ENCODE peak calls at places on chromosomes 1 and 21, in eight cellular contexts. One of them, this sample, is unnamed. For H3K27me3, the result is how much of the 10 kb centered on the place peaks cover.

GRCh38 chr1:239563680-239564079 is 177.3 kb downstream of the CHRM3 start:
- DNase-seq in HL-60: no peak
- DNase-seq in sigmoid colon: no peak
- DNase-seq in suprapubic skin: no peak
- DNase-seq in GM23338: no peak
- DNase-seq in spleen: no peak
- DNase-seq in vagina: no peak
- DNase-seq in stomach: no peak
- DNase-seq in this sample: no peak

GRCh38 chr1:174217787-174218574 is 58.7 kb downstream of the RABGAP1L start:
- DNase-seq in HL-60: no peak
- DNase-seq in sigmoid colon: no peak
- DNase-seq in suprapubic skin: no peak
- DNase-seq in GM23338: peak
- DNase-seq in spleen: no peak
- DNase-seq in vagina: no peak
- DNase-seq in stomach: no peak
- DNase-seq in this sample: no peak

GRCh38 chr21:42561742-42562141 is 48.1 kb downstream of the SLC37A1 start:
- DNase-seq in HL-60: no peak
- DNase-seq in sigmoid colon: peak
- DNase-seq in suprapubic skin: peak
- DNase-seq in GM23338: no peak
- DNase-seq in spleen: peak
- DNase-seq in vagina: no peak
- DNase-seq in stomach: no peak
- DNase-seq in this sample: peak

GRCh38 chr1:241352401-241352800 is 4.6 kb downstream of the RGS7 start:
- DNase-seq in HL-60: no peak
- DNase-seq in sigmoid colon: no peak
- DNase-seq in suprapubic skin: no peak
- DNase-seq in GM23338: no peak
- DNase-seq in spleen: no peak
- DNase-seq in vagina: no peak
- DNase-seq in stomach: no peak
- DNase-seq in this sample: no peak

GRCh38 chr21:33199516-33200217 is 30.1 kb upstream of the IFNAR2 start:
- DNase-seq in HL-60: peak
- DNase-seq in sigmoid colon: peak
- DNase-seq in suprapubic skin: peak
- DNase-seq in GM23338: peak
- DNase-seq in spleen: no peak
- DNase-seq in vagina: no peak
- DNase-seq in stomach: peak
- DNase-seq in this sample: peak

GRCh38 chr1:178238722-178239510 is 145.0 kb downstream of the RASAL2 start:
- DNase-seq in HL-60: peak
- DNase-seq in sigmoid colon: no peak
- DNase-seq in suprapubic skin: no peak
- DNase-seq in GM23338: no peak
- DNase-seq in spleen: no peak
- DNase-seq in vagina: no peak
- DNase-seq in stomach: no peak
- DNase-seq in this sample: no peak

GRCh38 chr1:195941314-195941713 is 666.9 kb downstream of the KCNT2 start:
- DNase-seq in HL-60: no peak
- DNase-seq in sigmoid colon: no peak
- DNase-seq in suprapubic skin: no peak
- DNase-seq in GM23338: no peak
- DNase-seq in spleen: no peak
- DNase-seq in vagina: no peak
- DNase-seq in stomach: no peak
- DNase-seq in this sample: no peak

GRCh38 chr1:228095938-228096337 is 7.2 kb downstream of the C1orf35 start:
- DNase-seq in HL-60: no peak
- DNase-seq in sigmoid colon: peak
- DNase-seq in suprapubic skin: peak
- DNase-seq in GM23338: no peak
- DNase-seq in spleen: peak
- DNase-seq in vagina: no peak
- DNase-seq in stomach: no peak
- DNase-seq in this sample: no peak

GRCh38 chr1:98077691-98078090 is 156.9 kb upstream of the DPYD start:
- DNase-seq in HL-60: no peak
- DNase-seq in sigmoid colon: no peak
- DNase-seq in suprapubic skin: no peak
- DNase-seq in GM23338: no peak
- DNase-seq in spleen: no peak
- DNase-seq in vagina: no peak
- DNase-seq in stomach: no peak
- DNase-seq in this sample: no peak

GRCh38 chr21:37710555-37711293 is 205.5 kb downstream of the KCNJ6 start:
- DNase-seq in HL-60: no peak
- DNase-seq in sigmoid colon: no peak
- DNase-seq in suprapubic skin: no peak
- DNase-seq in GM23338: no peak
- DNase-seq in spleen: no peak
- DNase-seq in vagina: no peak
- DNase-seq in stomach: no peak
- DNase-seq in this sample: no peak

DNA sequence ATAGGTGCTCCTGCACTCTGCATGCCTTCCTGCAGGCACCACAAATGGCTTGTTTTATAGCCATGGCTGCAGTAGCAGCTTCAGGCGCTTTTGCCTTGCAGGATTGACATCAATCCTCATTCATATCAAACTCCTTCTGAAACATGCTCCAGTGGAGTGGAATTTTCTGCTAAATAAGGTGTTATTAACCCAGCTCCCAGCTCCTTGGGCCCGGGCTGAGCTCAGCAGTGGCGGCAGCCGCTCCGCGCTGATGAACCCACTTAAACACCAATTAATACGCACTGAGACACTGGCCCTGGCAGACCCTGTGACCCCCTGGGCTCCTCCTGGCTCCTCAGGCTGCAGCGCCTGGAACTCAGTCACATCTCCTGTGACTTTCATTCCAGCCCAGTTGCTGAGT is 137.3 kb upstream of the GRIK3 start:
- DNase-seq in HL-60: no peak
- DNase-seq in sigmoid colon: no peak
- DNase-seq in suprapubic skin: no peak
- DNase-seq in GM23338: no peak
- DNase-seq in spleen: no peak
- DNase-seq in vagina: peak
- DNase-seq in stomach: no peak
- DNase-seq in this sample: no peak
- H3K4me3 ChIP-seq in HL-60: no peak
- H3K4me3 ChIP-seq in sigmoid colon: no peak
- H3K4me3 ChIP-seq in suprapubic skin: no peak
- H3K4me3 ChIP-seq in GM23338: no peak
- H3K4me3 ChIP-seq in spleen: no peak
- H3K4me3 ChIP-seq in vagina: no peak
- H3K4me3 ChIP-seq in stomach: no peak
- H3K4me3 ChIP-seq in this sample: no peak

GRCh38 chr1:155069551-155070391 is 6.2 kb downstream of the EFNA4 start:
- DNase-seq in HL-60: no peak
- DNase-seq in sigmoid colon: no peak
- DNase-seq in suprapubic skin: no peak
- DNase-seq in GM23338: peak
- DNase-seq in spleen: no peak
- DNase-seq in vagina: no peak
- DNase-seq in stomach: no peak
- DNase-seq in this sample: no peak

GRCh38 chr1:155071701-155072100 is 6.9 kb upstream of the EFNA3 start:
- DNase-seq in HL-60: no peak
- DNase-seq in sigmoid colon: peak
- DNase-seq in suprapubic skin: peak
- DNase-seq in GM23338: peak
- DNase-seq in spleen: peak
- DNase-seq in vagina: no peak
- DNase-seq in stomach: no peak
- DNase-seq in this sample: no peak

GRCh38 chr1:155070392-155070700 is 6.8 kb downstream of the EFNA4 start:
- DNase-seq in HL-60: no peak
- DNase-seq in sigmoid colon: no peak
- DNase-seq in suprapubic skin: no peak
- DNase-seq in GM23338: peak
- DNase-seq in spleen: no peak
- DNase-seq in vagina: no peak
- DNase-seq in stomach: no peak
- DNase-seq in this sample: no peak

GRCh38 chr1:155072531-155073289 is 5.9 kb upstream of the EFNA3 start:
- DNase-seq in HL-60: no peak
- DNase-seq in sigmoid colon: peak
- DNase-seq in suprapubic skin: no peak
- DNase-seq in GM23338: no peak
- DNase-seq in spleen: peak
- DNase-seq in vagina: no peak
- DNase-seq in stomach: no peak
- DNase-seq in this sample: no peak

GRCh38 chr1:155070721-155071556 is 7.4 kb downstream of the EFNA4 start:
- DNase-seq in HL-60: peak
- DNase-seq in sigmoid colon: peak
- DNase-seq in suprapubic skin: peak
- DNase-seq in GM23338: peak
- DNase-seq in spleen: peak
- DNase-seq in vagina: no peak
- DNase-seq in stomach: peak
- DNase-seq in this sample: peak
- TF ChIP-seq POLR2AphosphoS5 in HL-60: no peak
- TF ChIP-seq POLR2AphosphoS5 in sigmoid colon: no peak
- TF ChIP-seq POLR2AphosphoS5 in suprapubic skin: peak
- TF ChIP-seq POLR2AphosphoS5 in GM23338: peak
- TF ChIP-seq POLR2AphosphoS5 in spleen: peak
- TF ChIP-seq POLR2AphosphoS5 in vagina: no peak
- TF ChIP-seq POLR2AphosphoS5 in stomach: peak
- TF ChIP-seq POLR2AphosphoS5 in this sample: peak

DNA sequence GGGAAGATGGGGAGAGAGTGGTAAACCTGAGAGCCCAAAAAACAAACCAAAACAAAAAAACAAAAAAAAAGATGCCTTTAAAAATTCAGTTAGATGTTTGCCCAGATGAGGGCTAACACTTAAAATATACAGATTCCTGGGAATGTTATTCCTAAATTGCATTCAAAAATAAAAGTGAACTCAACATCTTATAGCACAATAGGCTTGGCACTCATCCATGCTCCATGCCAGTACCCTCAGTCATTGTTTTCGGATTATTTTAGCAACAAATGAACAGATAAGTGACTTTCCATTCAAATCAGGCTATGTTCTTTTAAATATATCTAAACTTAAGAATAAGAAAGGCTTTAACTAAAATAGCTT is 3.7 kb downstream of the ATP1A1 start:
- DNase-seq in HL-60: no peak
- DNase-seq in sigmoid colon: no peak
- DNase-seq in suprapubic skin: no peak
- DNase-seq in GM23338: no peak
- DNase-seq in spleen: no peak
- DNase-seq in vagina: no peak
- DNase-seq in stomach: no peak
- DNase-seq in this sample: no peak
- H3K27me3 ChIP-seq in HL-60: under half
- H3K27me3 ChIP-seq in sigmoid colon: under half
- H3K27me3 ChIP-seq in suprapubic skin: under half
- H3K27me3 ChIP-seq in GM23338: under half
- H3K27me3 ChIP-seq in spleen: under half
- H3K27me3 ChIP-seq in vagina: under half
- H3K27me3 ChIP-seq in stomach: under half
- H3K27me3 ChIP-seq in this sample: under half

GRCh38 chr1:18881164-18881563 is 21.2 kb downstream of the ALDH4A1 start:
- DNase-seq in HL-60: no peak
- DNase-seq in sigmoid colon: no peak
- DNase-seq in suprapubic skin: no peak
- DNase-seq in GM23338: no peak
- DNase-seq in spleen: no peak
- DNase-seq in vagina: no peak
- DNase-seq in stomach: no peak
- DNase-seq in this sample: no peak

GRCh38 chr1:18880585-18880984 is 21.1 kb upstream of the TAS1R2 start:
- DNase-seq in HL-60: no peak
- DNase-seq in sigmoid colon: no peak
- DNase-seq in suprapubic skin: no peak
- DNase-seq in GM23338: no peak
- DNase-seq in spleen: no peak
- DNase-seq in vagina: no peak
- DNase-seq in stomach: no peak
- DNase-seq in this sample: no peak

GRCh38 chr1:18879221-18879790 is 19.8 kb upstream of the TAS1R2 start:
- DNase-seq in HL-60: no peak
- DNase-seq in sigmoid colon: no peak
- DNase-seq in suprapubic skin: no peak
- DNase-seq in GM23338: no peak
- DNase-seq in spleen: no peak
- DNase-seq in vagina: no peak
- DNase-seq in stomach: no peak
- DNase-seq in this sample: no peak

GRCh38 chr1:18878538-18879220 is 19.2 kb upstream of the TAS1R2 start:
- DNase-seq in HL-60: no peak
- DNase-seq in sigmoid colon: no peak
- DNase-seq in suprapubic skin: no peak
- DNase-seq in GM23338: no peak
- DNase-seq in spleen: no peak
- DNase-seq in vagina: no peak
- DNase-seq in stomach: no peak
- DNase-seq in this sample: no peak

GRCh38 chr1:18879791-18880309 is 20.4 kb upstream of the TAS1R2 start:
- DNase-seq in HL-60: no peak
- DNase-seq in sigmoid colon: no peak
- DNase-seq in suprapubic skin: no peak
- DNase-seq in GM23338: no peak
- DNase-seq in spleen: no peak
- DNase-seq in vagina: no peak
- DNase-seq in stomach: no peak
- DNase-seq in this sample: no peak
- H3K4me3 ChIP-seq in HL-60: no peak
- H3K4me3 ChIP-seq in sigmoid colon: no peak
- H3K4me3 ChIP-seq in suprapubic skin: no peak
- H3K4me3 ChIP-seq in GM23338: no peak
- H3K4me3 ChIP-seq in spleen: no peak
- H3K4me3 ChIP-seq in vagina: no peak
- H3K4me3 ChIP-seq in stomach: no peak
- H3K4me3 ChIP-seq in this sample: no peak

GRCh38 chr21:45225041-45225740 is 62.5 kb downstream of the POFUT2 start:
- DNase-seq in HL-60: no peak
- DNase-seq in sigmoid colon: no peak
- DNase-seq in suprapubic skin: no peak
- DNase-seq in GM23338: no peak
- DNase-seq in spleen: no peak
- DNase-seq in vagina: no peak
- DNase-seq in stomach: no peak
- DNase-seq in this sample: no peak
- TF ChIP-seq POLR2AphosphoS5 in HL-60: no peak
- TF ChIP-seq POLR2AphosphoS5 in sigmoid colon: no peak
- TF ChIP-seq POLR2AphosphoS5 in suprapubic skin: no peak
- TF ChIP-seq POLR2AphosphoS5 in GM23338: no peak
- TF ChIP-seq POLR2AphosphoS5 in spleen: no peak
- TF ChIP-seq POLR2AphosphoS5 in vagina: no peak
- TF ChIP-seq POLR2AphosphoS5 in stomach: no peak
- TF ChIP-seq POLR2AphosphoS5 in this sample: no peak

GRCh38 chr1:9785406-9785805 is 38.4 kb downstream of the CLSTN1 start:
- DNase-seq in HL-60: no peak
- DNase-seq in sigmoid colon: no peak
- DNase-seq in suprapubic skin: no peak
- DNase-seq in GM23338: no peak
- DNase-seq in spleen: peak
- DNase-seq in vagina: no peak
- DNase-seq in stomach: no peak
- DNase-seq in this sample: no peak
- H3K27me3 ChIP-seq in HL-60: under half
- H3K27me3 ChIP-seq in sigmoid colon: under half
- H3K27me3 ChIP-seq in suprapubic skin: under half
- H3K27me3 ChIP-seq in GM23338: under half
- H3K27me3 ChIP-seq in spleen: under half
- H3K27me3 ChIP-seq in vagina: under half
- H3K27me3 ChIP-seq in stomach: under half
- H3K27me3 ChIP-seq in this sample: under half

This sample was measured in prostate gland.